ENCODE peak calls at places on chromosomes 5 and 9, in ten cellular contexts. One of them, this sample, is unnamed. For H3K36me3, H3K4me1 and H3K27me3, the result is how much of the 10 kb centered on the place peaks cover.

GRCh38 chr5:171102877-171103610 is 206.0 kb upstream of the TLX3 start:
- DNase-seq in PC-3: no peak
- DNase-seq in psoas muscle: no peak
- DNase-seq in GM23248: no peak
- DNase-seq in suprapubic skin: no peak
- DNase-seq in mammary epithelial cell: no peak
- DNase-seq in stomach: no peak
- DNase-seq in A673: no peak
- DNase-seq in ascending aorta: no peak
- DNase-seq in heart left ventricle: no peak
- DNase-seq in this sample: no peak

GRCh38 chr5:67215592-67216471 is 19.2 kb upstream of the CD180 start:
- DNase-seq in stomach: peak
- DNase-seq in heart left ventricle: peak
- DNase-seq in suprapubic skin: peak
- DNase-seq in PC-3: no peak
- DNase-seq in psoas muscle: peak
- DNase-seq in A673: no peak
- DNase-seq in mammary epithelial cell: no peak
- DNase-seq in ascending aorta: peak
- DNase-seq in GM23248: peak
- DNase-seq in this sample: peak

GRCh38 chr5:59648949-59649921 is 244.3 kb downstream of the PDE4D start:
- DNase-seq in heart left ventricle: no peak
- DNase-seq in mammary epithelial cell: no peak
- DNase-seq in suprapubic skin: no peak
- DNase-seq in A673: no peak
- DNase-seq in ascending aorta: no peak
- DNase-seq in GM23248: no peak
- DNase-seq in stomach: peak
- DNase-seq in PC-3: no peak
- DNase-seq in psoas muscle: no peak
- DNase-seq in this sample: no peak

GRCh38 chr5:14118551-14119320 is 24.4 kb upstream of the TRIO start:
- DNase-seq in ascending aorta: no peak
- DNase-seq in suprapubic skin: no peak
- DNase-seq in PC-3: no peak
- DNase-seq in mammary epithelial cell: no peak
- DNase-seq in A673: peak
- DNase-seq in stomach: no peak
- DNase-seq in psoas muscle: no peak
- DNase-seq in heart left ventricle: peak
- DNase-seq in GM23248: no peak
- DNase-seq in this sample: no peak

GRCh38 chr9:107274953-107275422 is 8.1 kb upstream of the RAD23B start:
- DNase-seq in ascending aorta: no peak
- DNase-seq in GM23248: peak
- DNase-seq in suprapubic skin: no peak
- DNase-seq in stomach: no peak
- DNase-seq in PC-3: peak
- DNase-seq in mammary epithelial cell: peak
- DNase-seq in psoas muscle: no peak
- DNase-seq in A673: peak
- DNase-seq in heart left ventricle: no peak
- DNase-seq in this sample: no peak

GRCh38 chr5:4523038-4523437 is 617.1 kb upstream of the ADAMTS16 start:
- DNase-seq in GM23248: no peak
- DNase-seq in ascending aorta: no peak
- DNase-seq in mammary epithelial cell: no peak
- DNase-seq in heart left ventricle: no peak
- DNase-seq in psoas muscle: no peak
- DNase-seq in A673: no peak
- DNase-seq in suprapubic skin: no peak
- DNase-seq in PC-3: no peak
- DNase-seq in stomach: no peak
- DNase-seq in this sample: no peak

GRCh38 chr5:126354012-126354856 is 69.0 kb upstream of the GRAMD2B start:
- DNase-seq in GM23248: peak
- DNase-seq in heart left ventricle: no peak
- DNase-seq in stomach: no peak
- DNase-seq in PC-3: peak
- DNase-seq in mammary epithelial cell: peak
- DNase-seq in suprapubic skin: no peak
- DNase-seq in ascending aorta: no peak
- DNase-seq in A673: peak
- DNase-seq in psoas muscle: no peak
- DNase-seq in this sample: no peak

GRCh38 chr5:17401509-17402290 is 96.3 kb upstream of the TAF11L2 start:
- DNase-seq in ascending aorta: no peak
- DNase-seq in GM23248: no peak
- DNase-seq in mammary epithelial cell: no peak
- DNase-seq in suprapubic skin: no peak
- DNase-seq in PC-3: peak
- DNase-seq in heart left ventricle: no peak
- DNase-seq in A673: no peak
- DNase-seq in psoas muscle: no peak
- DNase-seq in stomach: no peak
- DNase-seq in this sample: no peak

GRCh38 chr9:120435066-120435465 is 144.9 kb downstream of the CDK5RAP2 start:
- DNase-seq in mammary epithelial cell: no peak
- DNase-seq in stomach: no peak
- DNase-seq in ascending aorta: no peak
- DNase-seq in suprapubic skin: no peak
- DNase-seq in GM23248: peak
- DNase-seq in heart left ventricle: no peak
- DNase-seq in A673: no peak
- DNase-seq in PC-3: no peak
- DNase-seq in psoas muscle: no peak
- DNase-seq in this sample: no peak

GRCh38 chr9:120434532-120434931 is 145.4 kb downstream of the CDK5RAP2 start:
- DNase-seq in stomach: no peak
- DNase-seq in psoas muscle: peak
- DNase-seq in suprapubic skin: no peak
- DNase-seq in mammary epithelial cell: no peak
- DNase-seq in PC-3: no peak
- DNase-seq in ascending aorta: no peak
- DNase-seq in GM23248: peak
- DNase-seq in heart left ventricle: no peak
- DNase-seq in A673: no peak
- DNase-seq in this sample: no peak

GRCh38 chr9:120438111-120438510 is 141.9 kb downstream of the CDK5RAP2 start:
- DNase-seq in heart left ventricle: no peak
- DNase-seq in mammary epithelial cell: no peak
- DNase-seq in suprapubic skin: no peak
- DNase-seq in GM23248: peak
- DNase-seq in stomach: no peak
- DNase-seq in ascending aorta: no peak
- DNase-seq in A673: no peak
- DNase-seq in PC-3: peak
- DNase-seq in psoas muscle: no peak
- DNase-seq in this sample: no peak

GRCh38 chr9:120439147-120439546 is 140.8 kb downstream of the CDK5RAP2 start:
- DNase-seq in ascending aorta: no peak
- DNase-seq in heart left ventricle: no peak
- DNase-seq in A673: peak
- DNase-seq in mammary epithelial cell: peak
- DNase-seq in suprapubic skin: no peak
- DNase-seq in stomach: no peak
- DNase-seq in GM23248: peak
- DNase-seq in psoas muscle: no peak
- DNase-seq in PC-3: peak
- DNase-seq in this sample: no peak

DNA sequence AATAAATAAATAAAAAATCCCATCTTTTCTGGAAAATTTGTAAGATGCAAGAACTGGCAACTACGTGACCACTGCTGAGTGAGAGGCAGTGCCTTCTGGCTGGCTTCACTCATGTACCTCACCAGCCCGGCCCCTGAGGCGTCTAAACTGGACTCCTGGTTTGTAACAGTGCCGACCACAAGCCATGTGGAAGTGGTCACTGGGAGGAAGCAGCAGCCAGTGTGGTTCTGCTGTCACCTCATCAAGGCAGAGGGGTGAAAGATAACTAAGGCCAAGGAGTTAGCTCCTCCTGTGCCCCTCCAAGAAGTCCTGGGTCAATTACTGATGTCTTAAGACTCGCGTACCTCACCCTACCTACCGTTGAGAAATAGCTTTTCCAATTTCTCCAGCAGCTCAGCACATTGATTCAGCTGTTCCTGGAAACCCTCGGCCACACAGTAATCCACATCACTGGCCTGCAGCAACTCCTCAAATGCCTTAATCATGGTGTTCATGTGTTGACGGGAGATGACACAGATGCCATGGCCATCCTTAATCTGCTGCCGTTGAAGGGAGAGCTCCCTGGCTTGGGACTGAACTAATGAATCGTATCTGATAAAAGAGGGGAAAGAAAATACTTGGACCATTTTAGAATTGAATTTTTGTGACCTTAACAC is 142.9 kb downstream of the CDK5RAP2 start:
- DNase-seq in psoas muscle: peak
- DNase-seq in ascending aorta: peak
- DNase-seq in A673: no peak
- DNase-seq in mammary epithelial cell: no peak
- DNase-seq in stomach: peak
- DNase-seq in PC-3: no peak
- DNase-seq in suprapubic skin: no peak
- DNase-seq in heart left ventricle: peak
- DNase-seq in GM23248: no peak
- DNase-seq in this sample: peak
- H3K36me3 ChIP-seq in psoas muscle: under half
- H3K36me3 ChIP-seq in ascending aorta: under half
- H3K36me3 ChIP-seq in A673: under half
- H3K36me3 ChIP-seq in mammary epithelial cell: under half
- H3K36me3 ChIP-seq in stomach: under half
- H3K36me3 ChIP-seq in PC-3: under half
- H3K36me3 ChIP-seq in suprapubic skin: half or more
- H3K36me3 ChIP-seq in heart left ventricle: half or more
- H3K36me3 ChIP-seq in GM23248: under half
- H3K36me3 ChIP-seq in this sample: under half

DNA sequence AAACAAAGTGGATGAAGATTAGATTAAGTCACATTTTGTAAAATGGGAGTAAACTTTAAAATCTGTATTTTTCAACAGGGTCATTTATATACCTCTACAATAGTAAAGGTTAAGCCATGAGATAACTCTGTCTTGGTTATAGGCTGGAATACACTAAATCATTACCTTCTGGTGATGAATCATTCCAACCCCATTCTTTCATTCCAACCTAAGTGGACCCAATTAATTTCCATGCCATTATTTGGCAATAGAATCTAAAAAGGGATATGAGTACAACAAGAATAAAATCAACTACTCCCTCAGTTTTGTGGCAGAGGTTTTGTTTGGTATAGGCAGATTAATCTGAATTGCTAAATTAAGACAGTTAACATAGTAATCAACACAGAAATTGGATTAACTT is 54.3 kb downstream of the ELAVL2 start:
- DNase-seq in suprapubic skin: no peak
- DNase-seq in GM23248: no peak
- DNase-seq in psoas muscle: no peak
- DNase-seq in stomach: no peak
- DNase-seq in mammary epithelial cell: peak
- DNase-seq in ascending aorta: no peak
- DNase-seq in PC-3: peak
- DNase-seq in heart left ventricle: no peak
- DNase-seq in A673: no peak
- DNase-seq in this sample: no peak
- H3K4me1 ChIP-seq in suprapubic skin: under half
- H3K4me1 ChIP-seq in GM23248: under half
- H3K4me1 ChIP-seq in psoas muscle: under half
- H3K4me1 ChIP-seq in stomach: under half
- H3K4me1 ChIP-seq in mammary epithelial cell: half or more
- H3K4me1 ChIP-seq in ascending aorta: under half
- H3K4me1 ChIP-seq in PC-3: half or more
- H3K4me1 ChIP-seq in heart left ventricle: under half
- H3K4me1 ChIP-seq in A673: under half
- H3K4me1 ChIP-seq in this sample: under half

DNA sequence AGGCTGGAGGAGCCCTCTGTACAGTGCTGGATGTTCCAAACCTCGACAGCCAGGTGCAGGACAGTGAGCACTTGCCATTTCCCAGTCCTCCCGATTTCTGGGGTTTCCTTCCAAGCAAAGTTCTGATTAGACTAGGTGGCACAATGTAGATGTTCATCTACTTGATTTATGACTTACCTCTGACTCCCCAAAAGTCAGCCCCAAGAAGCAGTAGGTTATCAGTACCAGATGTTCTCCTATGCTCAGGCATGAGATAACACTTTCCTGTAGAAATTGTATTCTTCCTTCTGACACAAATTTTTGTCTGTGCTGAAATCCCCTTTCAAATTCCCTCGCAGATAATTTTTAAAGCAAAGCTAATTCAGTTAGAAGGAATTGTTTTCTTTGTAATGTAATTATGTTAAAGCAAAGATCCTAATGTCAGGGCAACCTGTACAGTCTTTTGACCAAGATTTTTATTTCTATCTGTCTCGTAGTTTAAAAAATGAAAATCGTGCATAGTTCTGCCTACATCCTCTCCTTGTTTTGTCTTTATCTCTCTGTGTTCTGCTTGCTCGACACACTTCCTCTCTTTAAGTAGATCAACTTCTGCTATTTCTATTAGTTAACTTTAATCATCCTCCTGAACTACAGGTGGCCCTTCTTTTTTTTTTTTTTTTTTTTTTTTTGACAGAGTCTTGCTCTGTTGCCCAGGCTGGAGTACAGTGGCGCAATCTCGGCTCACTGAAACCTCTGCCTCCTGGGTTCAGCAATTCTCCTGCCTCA is 102.4 kb upstream of the PJA2 start:
- DNase-seq in ascending aorta: no peak
- DNase-seq in mammary epithelial cell: no peak
- DNase-seq in heart left ventricle: no peak
- DNase-seq in GM23248: no peak
- DNase-seq in stomach: no peak
- DNase-seq in suprapubic skin: no peak
- DNase-seq in PC-3: no peak
- DNase-seq in psoas muscle: no peak
- DNase-seq in A673: no peak
- DNase-seq in this sample: no peak
- H3K27me3 ChIP-seq in ascending aorta: under half
- H3K27me3 ChIP-seq in mammary epithelial cell: under half
- H3K27me3 ChIP-seq in heart left ventricle: under half
- H3K27me3 ChIP-seq in GM23248: under half
- H3K27me3 ChIP-seq in stomach: under half
- H3K27me3 ChIP-seq in suprapubic skin: under half
- H3K27me3 ChIP-seq in PC-3: under half
- H3K27me3 ChIP-seq in psoas muscle: under half
- H3K27me3 ChIP-seq in A673: under half
- H3K27me3 ChIP-seq in this sample: under half

GRCh38 chr9:5719546-5719945 is 90.6 kb downstream of the RIC1 start:
- DNase-seq in suprapubic skin: no peak
- DNase-seq in GM23248: peak
- DNase-seq in ascending aorta: no peak
- DNase-seq in stomach: no peak
- DNase-seq in psoas muscle: no peak
- DNase-seq in mammary epithelial cell: no peak
- DNase-seq in heart left ventricle: no peak
- DNase-seq in PC-3: peak
- DNase-seq in A673: no peak
- DNase-seq in this sample: no peak

GRCh38 chr9:5718296-5719032 is 89.6 kb downstream of the RIC1 start:
- DNase-seq in ascending aorta: no peak
- DNase-seq in mammary epithelial cell: no peak
- DNase-seq in PC-3: no peak
- DNase-seq in GM23248: peak
- DNase-seq in A673: peak
- DNase-seq in suprapubic skin: no peak
- DNase-seq in heart left ventricle: no peak
- DNase-seq in stomach: no peak
- DNase-seq in psoas muscle: no peak
- DNase-seq in this sample: no peak

GRCh38 chr9:5715548-5716127 is 86.7 kb downstream of the RIC1 start:
- DNase-seq in heart left ventricle: no peak
- DNase-seq in PC-3: no peak
- DNase-seq in mammary epithelial cell: no peak
- DNase-seq in stomach: no peak
- DNase-seq in GM23248: no peak
- DNase-seq in suprapubic skin: no peak
- DNase-seq in psoas muscle: no peak
- DNase-seq in A673: no peak
- DNase-seq in ascending aorta: no peak
- DNase-seq in this sample: no peak

GRCh38 chr9:5721279-5722087 is 92.6 kb downstream of the RIC1 start:
- DNase-seq in heart left ventricle: no peak
- DNase-seq in GM23248: no peak
- DNase-seq in ascending aorta: no peak
- DNase-seq in suprapubic skin: no peak
- DNase-seq in A673: no peak
- DNase-seq in mammary epithelial cell: no peak
- DNase-seq in PC-3: peak
- DNase-seq in stomach: no peak
- DNase-seq in psoas muscle: no peak
- DNase-seq in this sample: no peak
- H3K36me3 ChIP-seq in heart left ventricle: under half
- H3K36me3 ChIP-seq in GM23248: under half
- H3K36me3 ChIP-seq in ascending aorta: under half
- H3K36me3 ChIP-seq in suprapubic skin: under half
- H3K36me3 ChIP-seq in A673: under half
- H3K36me3 ChIP-seq in mammary epithelial cell: under half
- H3K36me3 ChIP-seq in PC-3: under half
- H3K36me3 ChIP-seq in stomach: under half
- H3K36me3 ChIP-seq in psoas muscle: under half
- H3K36me3 ChIP-seq in this sample: under half

This sample was measured in left lung.